ENCODE peak calls at places on chromosomes 7 and 10, in ten cellular contexts. A, X, B, M, P, Z, H, G, D and T are unnamed samples.

GRCh38 chr10:73759512-73760115 is 15.4 kb downstream of the SEC24C start:
- DNase-seq in A (no peak), M (peak), G (no peak), Z (peak), P (no peak), D (peak), H (peak), X (no peak), B (peak), T (no peak)

GRCh38 chr7:133919810-133920209 is 207.3 kb upstream of the LRGUK start:
- DNase-seq in P (no peak), X (no peak), Z (no peak), M (no peak), B (no peak), G (no peak), D (no peak), H (no peak), A (no peak), T (no peak)

GRCh38 chr10:48465860-48466521 is 138.9 kb downstream of the ARHGAP22 start:
- DNase-seq in D (no peak), A (no peak), H (no peak), M (no peak), P (no peak), B (peak), G (no peak), X (no peak), Z (no peak), T (peak)

GRCh38 chr7:33040803-33041516 is 21.6 kb downstream of the NT5C3A start:
- DNase-seq in B (peak), X (no peak), H (peak), M (peak), Z (peak), P (no peak), D (peak), G (peak), A (no peak), T (no peak)

GRCh38 chr7:1844336-1844955 is 174.4 kb downstream of the ELFN1 start:
- DNase-seq in B (no peak), Z (no peak), X (no peak), H (no peak), M (no peak), D (no peak), A (no peak), G (peak), P (no peak), T (no peak)

GRCh38 chr10:124999433-125000365 is 57.8 kb downstream of the ZRANB1 start:
- DNase-seq in B (no peak), M (no peak), A (no peak), G (no peak), H (no peak), D (no peak), X (peak), P (no peak), Z (no peak), T (no peak)

GRCh38 chr10:111511751-111512150 is 434.9 kb downstream of the ADRA2A start:
- DNase-seq in D (no peak), H (no peak), B (peak), G (no peak), X (no peak), A (no peak), P (no peak), Z (no peak), M (no peak), T (peak)

GRCh38 chr7:143316492-143316891 is 581 bp downstream of the CLCN1 start:
- DNase-seq in B (no peak), A (no peak), D (no peak), Z (no peak), M (no peak), P (no peak), X (no peak), H (no peak), G (no peak), T (no peak)

GRCh38 chr7:117139691-117139984 is 183.2 kb downstream of the WNT2 start:
- DNase-seq in H (no peak), P (no peak), X (no peak), D (no peak), Z (no peak), B (no peak), A (no peak), M (no peak), G (no peak), T (no peak)

GRCh38 chr10:116069856-116070255 is 203.2 kb downstream of the GFRA1 start:
- DNase-seq in Z (no peak), B (no peak), P (no peak), M (no peak), X (no peak), A (no peak), D (no peak), G (no peak), H (no peak), T (no peak)

GRCh38 chr7:158732483-158733219 is 28.0 kb upstream of the NCAPG2 start:
- DNase-seq in G (no peak), B (peak), Z (no peak), A (no peak), X (no peak), P (no peak), M (no peak), D (no peak), H (no peak), T (no peak)

GRCh38 chr7:435518-436366 is 83.9 kb downstream of the PDGFA start:
- DNase-seq in H (no peak), M (peak), Z (no peak), B (no peak), D (no peak), P (no peak), A (peak), G (peak), X (peak), T (no peak)

GRCh38 chr10:87095241-87095945 is 387 bp downstream of the SHLD2 start:
- DNase-seq in G (peak), D (peak), B (peak), M (peak), A (no peak), H (peak), P (peak), Z (peak), X (peak), T (peak)

GRCh38 chr10:28984431-28984830 is 304.4 kb upstream of the LYZL1 start:
- DNase-seq in A (peak), D (no peak), Z (no peak), H (no peak), B (no peak), X (peak), G (peak), P (no peak), M (no peak), T (no peak)

GRCh38 chr10:1180836-1181235 is 124.7 kb downstream of the WDR37 start:
- DNase-seq in A (no peak), H (no peak), P (no peak), M (no peak), Z (no peak), G (no peak), D (no peak), B (peak), X (no peak), T (no peak)

GRCh38 chr10:119045561-119045960 is 16.0 kb downstream of the NANOS1 start:
- DNase-seq in X (no peak), B (no peak), M (no peak), H (no peak), A (no peak), G (no peak), P (no peak), Z (no peak), D (no peak), T (no peak)

GRCh38 chr7:44220046-44220720 is 19.4 kb downstream of the YKT6 start:
- DNase-seq in H (no peak), M (no peak), P (no peak), G (no peak), D (no peak), A (no peak), Z (no peak), X (no peak), B (no peak), T (no peak)

GRCh38 chr7:135166338-135166989 is 4.0 kb downstream of the CYREN start:
- DNase-seq in A (no peak), G (no peak), Z (no peak), M (no peak), B (no peak), H (no peak), P (no peak), D (no peak), X (no peak), T (no peak)

GRCh38 chr10:492896-493295 is 196.6 kb downstream of the DIP2C start:
- DNase-seq in M (no peak), H (no peak), A (no peak), X (no peak), P (no peak), D (no peak), B (no peak), G (no peak), Z (no peak), T (no peak)